ENCODE peak calls at places on chromosomes 7 and 10, in seven cellular contexts. Q, O, X, C, W, Y and P are unnamed samples.

GRCh38 chr7:79290841-79291497 is 162.5 kb downstream of the MAGI2 start:
- DNase-seq in Q (no peak), O (no peak), X (no peak), C (no peak), W (no peak), Y (no peak), P (no peak)

GRCh38 chr7:87359366-87359765 is 13.9 kb downstream of the CROT start:
- DNase-seq in Q (no peak), O (no peak), X (no peak), C (peak), W (no peak), Y (no peak), P (no peak)

GRCh38 chr10:88932539-88933256 is 19.9 kb downstream of the ACTA2 start:
- DNase-seq in Q (peak), O (peak), X (peak), C (peak), W (peak), Y (peak), P (no peak)

GRCh38 chr7:44212018-44212417 is 11.2 kb downstream of the YKT6 start:
- DNase-seq in Q (no peak), O (no peak), X (no peak), C (no peak), W (no peak), Y (no peak), P (no peak)

GRCh38 chr7:75804004-75804403 is 9.6 kb downstream of the CCL24 start:
- DNase-seq in Q (no peak), O (no peak), X (no peak), C (no peak), W (no peak), Y (no peak), P (no peak)

GRCh38 chr7:35869810-35870209 is 69.0 kb downstream of the SEPTIN7 start:
- DNase-seq in Q (no peak), O (no peak), X (no peak), C (peak), W (no peak), Y (no peak), P (no peak)

GRCh38 chr10:128077155-128077875 is 48.9 kb downstream of the MKI67 start:
- DNase-seq in Q (no peak), O (no peak), X (no peak), C (no peak), W (no peak), Y (no peak), P (no peak)

GRCh38 chr10:79418274-79418673 is 27.1 kb downstream of the ZCCHC24 start:
- DNase-seq in Q (no peak), O (no peak), X (no peak), C (no peak), W (no peak), Y (no peak), P (no peak)

GRCh38 chr10:68073631-68074403 is 1.3 kb downstream of the HERC4 start:
- DNase-seq in Q (no peak), O (no peak), X (no peak), C (no peak), W (no peak), Y (no peak), P (no peak)

GRCh38 chr10:106619353-106619752 is 545.2 kb downstream of the SORCS1 start:
- DNase-seq in Q (no peak), O (no peak), X (no peak), C (no peak), W (no peak), Y (no peak), P (no peak)

GRCh38 chr10:21894648-21895342 is 108.7 kb downstream of the DNAJC1 start:
- DNase-seq in Q (no peak), O (no peak), X (no peak), C (no peak), W (no peak), Y (no peak), P (no peak)

GRCh38 chr10:44180321-44181154 is 204.4 kb downstream of the CXCL12 start:
- DNase-seq in Q (peak), O (no peak), X (no peak), C (peak), W (no peak), Y (no peak), P (no peak)

GRCh38 chr10:28410420-28411135 is 107.7 kb upstream of the MPP7 start:
- DNase-seq in Q (no peak), O (no peak), X (peak), C (no peak), W (no peak), Y (no peak), P (no peak)

GRCh38 chr7:122770943-122771342 is 68.2 kb upstream of the RNF148 start:
- DNase-seq in Q (no peak), O (no peak), X (no peak), C (no peak), W (no peak), Y (no peak), P (no peak)

GRCh38 chr7:1973321-1974251 is 259.2 kb downstream of the MAD1L1 start:
- DNase-seq in Q (no peak), O (no peak), X (no peak), C (no peak), W (no peak), Y (no peak), P (no peak)

GRCh38 chr7:118195837-118196474 is 12.0 kb downstream of the LSM8 start:
- DNase-seq in Q (peak), O (no peak), X (peak), C (peak), W (peak), Y (peak), P (no peak)

GRCh38 chr7:18890134-18890533 is 227.3 kb downstream of the TWIST1 start:
- DNase-seq in Q (no peak), O (no peak), X (no peak), C (peak), W (no peak), Y (no peak), P (no peak)

GRCh38 chr10:77478248-77478963 is 159.2 kb downstream of the KCNMA1 start:
- DNase-seq in Q (no peak), O (no peak), X (no peak), C (peak), W (no peak), Y (no peak), P (no peak)

GRCh38 chr7:108367946-108368345 is 88.3 kb downstream of the NRCAM start:
- DNase-seq in Q (no peak), O (no peak), X (no peak), C (no peak), W (no peak), Y (no peak), P (no peak)

GRCh38 chr7:90736316-90736715 is 140.2 kb downstream of the CDK14 start:
- DNase-seq in Q (no peak), O (no peak), X (no peak), C (no peak), W (no peak), Y (no peak), P (no peak)

GRCh38 chr7:12436896-12437535 is 33.4 kb upstream of the VWDE start:
- DNase-seq in Q (no peak), O (no peak), X (no peak), C (peak), W (no peak), Y (peak), P (no peak)

GRCh38 chr10:33497338-33497737 is 162.9 kb upstream of the NRP1 start:
- DNase-seq in Q (no peak), O (no peak), X (no peak), C (no peak), W (no peak), Y (no peak), P (no peak)

GRCh38 chr10:71840177-71840711 is 10.8 kb downstream of the PSAP start:
- DNase-seq in Q (peak), O (no peak), X (no peak), C (peak), W (peak), Y (peak), P (peak)

GRCh38 chr10:71531485-71532446 is 135.0 kb downstream of the CDH23 start:
- DNase-seq in Q (no peak), O (no peak), X (no peak), C (no peak), W (no peak), Y (no peak), P (peak)

GRCh38 chr7:43577485-43577951 is 5.4 kb upstream of the STK17A start:
- DNase-seq in Q (no peak), O (no peak), X (no peak), C (no peak), W (no peak), Y (no peak), P (no peak)

GRCh38 chr7:22223841-22224240 is 133.1 kb downstream of the RAPGEF5 start:
- DNase-seq in Q (no peak), O (no peak), X (no peak), C (no peak), W (no peak), Y (no peak), P (no peak)

DNA sequence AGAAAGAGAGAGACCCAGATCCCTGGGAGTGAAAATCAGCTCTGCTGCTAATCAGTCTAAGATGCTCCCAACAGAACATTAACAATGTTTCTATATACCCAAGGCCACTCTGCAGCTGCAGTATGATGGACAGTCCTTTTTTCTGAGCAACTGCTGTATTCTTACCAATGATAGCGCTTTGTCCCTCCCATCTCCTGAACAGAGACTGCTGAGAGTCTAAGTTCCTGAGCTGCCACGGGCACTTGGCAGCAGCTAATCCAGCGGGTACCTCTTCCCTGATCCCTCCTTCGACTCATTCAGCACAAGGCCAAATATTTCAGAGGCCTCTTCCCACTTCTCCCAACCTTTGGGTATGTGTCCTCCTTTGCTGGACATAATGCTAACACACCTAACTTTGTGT is 7.7 kb downstream of the CPVL start:
- DNase-seq in Q (no peak), O (no peak), X (no peak), C (no peak), W (no peak), Y (no peak), P (no peak)
- TF ChIP-seq CTCF in Q (no peak), O (no peak), X (no peak), C (no peak), W (no peak), Y (no peak), P (no peak)

GRCh38 chr10:14758994-14759664 is 15.6 kb downstream of the FAM107B start:
- DNase-seq in Q (no peak), O (no peak), X (no peak), C (no peak), W (no peak), Y (no peak), P (no peak)
- TF ChIP-seq CTCF in Q (no peak), O (no peak), X (no peak), C (no peak), W (no peak), Y (no peak), P (peak)

GRCh38 chr7:139570119-139570518 is 46.6 kb downstream of the CLEC2L start:
- DNase-seq in Q (no peak), O (no peak), X (no peak), C (no peak), W (no peak), Y (no peak), P (no peak)
- TF ChIP-seq CTCF in Q (no peak), O (no peak), X (peak), C (peak), W (no peak), Y (no peak), P (no peak)

GRCh38 chr10:17609523-17610079 is 7.6 kb downstream of the HACD1 start:
- DNase-seq in Q (no peak), O (no peak), X (no peak), C (no peak), W (no peak), Y (no peak), P (no peak)

GRCh38 chr10:17606547-17607040 is 10.6 kb downstream of the HACD1 start:
- DNase-seq in Q (no peak), O (no peak), X (no peak), C (no peak), W (no peak), Y (no peak), P (no peak)

GRCh38 chr10:17607060-17607459 is 10.1 kb downstream of the HACD1 start:
- DNase-seq in Q (no peak), O (no peak), X (no peak), C (no peak), W (no peak), Y (no peak), P (no peak)

GRCh38 chr10:17605936-17606335 is 11.2 kb downstream of the HACD1 start:
- DNase-seq in Q (no peak), O (no peak), X (no peak), C (no peak), W (no peak), Y (no peak), P (no peak)

GRCh38 chr10:17607603-17608332 is 9.4 kb downstream of the HACD1 start:
- DNase-seq in Q (no peak), O (no peak), X (peak), C (peak), W (no peak), Y (peak), P (no peak)
- TF ChIP-seq CTCF in Q (peak), O (peak), X (peak), C (peak), W (peak), Y (peak), P (peak)

DNA sequence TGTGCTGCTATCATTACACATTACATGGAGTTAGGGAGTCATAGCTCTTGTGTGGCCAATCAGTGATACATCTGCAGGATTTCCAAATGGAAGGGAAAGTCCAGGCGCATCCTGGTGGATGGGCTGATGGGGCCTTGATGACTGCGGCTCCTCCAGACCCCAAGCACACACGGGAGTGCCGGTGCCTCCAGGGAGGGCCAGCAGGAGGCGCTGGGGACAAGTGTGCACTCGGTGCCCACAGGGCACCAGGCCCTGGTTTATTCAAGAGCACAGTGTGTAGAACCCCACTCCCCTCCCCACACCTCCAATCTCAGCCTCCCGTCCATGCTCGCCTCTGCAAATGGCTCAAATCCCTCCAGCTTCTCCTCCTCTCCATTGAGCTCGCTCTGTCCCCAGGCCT is 243.9 kb downstream of the USP6NL start:
- DNase-seq in Q (no peak), O (no peak), X (no peak), C (no peak), W (no peak), Y (no peak), P (no peak)
- TF ChIP-seq CTCF in Q (no peak), O (no peak), X (no peak), C (no peak), W (no peak), Y (no peak), P (no peak)